ENCODE peak calls at places on chromosome 16, in seven cellular contexts. E, P, X, Q, A, M and O are unnamed samples.
A peak's percentile ranks its signal among the peaks of the same experiment; 100 is the strongest.

GRCh38 chr16:48590476-48590875 is 19.5 kb downstream of the N4BP1 start:
- DNase-seq in E (no peak), P (no peak), X (no peak), Q (no peak), A (no peak), M (no peak), O (no peak)

GRCh38 chr16:67770371-67770991 is 35.9 kb downstream of the RANBP10 start:
- DNase-seq in E (no peak), P (no peak), X (no peak), Q (no peak), A (no peak), M (peak; percentile 67), O (no peak)

GRCh38 chr16:67397451-67397801 is 4.1 kb upstream of the TPPP3 start:
- DNase-seq in E (no peak), P (peak; percentile 78), X (no peak), Q (no peak), A (no peak), M (no peak), O (no peak)

GRCh38 chr16:49528035-49528434 is 154.4 kb downstream of the C16orf78 start:
- DNase-seq in E (no peak), P (no peak), X (no peak), Q (no peak), A (no peak), M (no peak), O (peak; percentile 84)

GRCh38 chr16:9155876-9156275 is 64.4 kb downstream of the HAPSTR1 start:
- DNase-seq in E (no peak), P (no peak), X (no peak), Q (no peak), A (no peak), M (no peak), O (no peak)

GRCh38 chr16:272633-273546 is 2.9 kb downstream of the RGS11 start:
- DNase-seq in E (no peak), P (no peak), X (no peak), Q (no peak), A (no peak), M (no peak), O (no peak)

GRCh38 chr16:86286991-86287640 is 223.2 kb upstream of the FOXF1 start:
- DNase-seq in E (no peak), P (no peak), X (no peak), Q (no peak), A (no peak), M (no peak), O (no peak)

GRCh38 chr16:72442381-72443158 is 270.6 kb upstream of the PMFBP1 start:
- DNase-seq in E (no peak), P (no peak), X (no peak), Q (no peak), A (no peak), M (peak; percentile 50), O (no peak)

GRCh38 chr16:5907544-5907943 is 809.9 kb upstream of the EEF2KMT start:
- DNase-seq in E (no peak), P (no peak), X (no peak), Q (no peak), A (no peak), M (no peak), O (no peak)

GRCh38 chr16:81446318-81447275 is 2.0 kb downstream of the CMIP start:
- DNase-seq in E (no peak), P (no peak), X (no peak), Q (no peak), A (peak; percentile 61), M (peak; percentile 51), O (no peak)

GRCh38 chr16:77894054-77894632 is 105.8 kb downstream of the VAT1L start:
- DNase-seq in E (no peak), P (peak; percentile 40), X (no peak), Q (no peak), A (no peak), M (no peak), O (no peak)

GRCh38 chr16:50193594-50193993 is 40.5 kb downstream of the TENT4B start:
- DNase-seq in E (no peak), P (no peak), X (no peak), Q (no peak), A (no peak), M (peak; percentile 16), O (no peak)

GRCh38 chr16:29663829-29664132 is 734 bp downstream of the SPN start:
- DNase-seq in E (no peak), P (no peak), X (no peak), Q (no peak), A (no peak), M (no peak), O (no peak)

GRCh38 chr16:50261707-50262235 is 4.6 kb upstream of the ADCY7 start:
- DNase-seq in E (no peak), P (no peak), X (no peak), Q (no peak), A (no peak), M (no peak), O (no peak)

GRCh38 chr16:7227193-7227825 is 105.3 kb upstream of the RBFOX1 start:
- DNase-seq in E (peak; percentile 54), P (no peak), X (no peak), Q (no peak), A (no peak), M (no peak), O (no peak)

GRCh38 chr16:52613508-52613907 is 66.6 kb upstream of the TOX3 start:
- DNase-seq in E (no peak), P (no peak), X (no peak), Q (no peak), A (no peak), M (no peak), O (no peak)

GRCh38 chr16:14640538-14640937 is 7.8 kb downstream of the BFAR start:
- DNase-seq in E (no peak), P (no peak), X (no peak), Q (no peak), A (peak; percentile 76), M (no peak), O (no peak)

GRCh38 chr16:64419832-64420231 is 702.0 kb downstream of the CDH11 start:
- DNase-seq in E (no peak), P (no peak), X (no peak), Q (no peak), A (no peak), M (no peak), O (no peak)

GRCh38 chr16:53043462-53043861 is 9.2 kb downstream of the CHD9NB start:
- DNase-seq in E (no peak), P (peak; percentile 29), X (no peak), Q (no peak), A (peak; percentile 23), M (no peak), O (no peak)

GRCh38 chr16:685967-686366 is 1.8 kb upstream of the JMJD8 start:
- DNase-seq in E (no peak), P (no peak), X (no peak), Q (no peak), A (peak; percentile 64), M (peak; percentile 13), O (peak; percentile 82)

GRCh38 chr16:24010440-24011089 is 174.8 kb downstream of the PRKCB start:
- DNase-seq in E (peak; percentile 88), P (peak; percentile 64), X (no peak), Q (peak; percentile 25), A (peak; percentile 85), M (peak; percentile 65), O (peak; percentile 67)

GRCh38 chr16:28277537-28278388 is 14.6 kb upstream of the SBK1 start:
- DNase-seq in E (peak; percentile 85), P (peak; percentile 84), X (peak; percentile 24), Q (peak; percentile 59), A (peak; percentile 87), M (peak; percentile 63), O (peak; percentile 88)
- H3K4me3 ChIP-seq in E (peak overlapping the region; percentile 38), P (peak overlapping the region; percentile 57), X (peak overlapping the region; percentile 52), Q (peak overlapping the region; percentile 61), A (no peak overlapping the region), M (peak overlapping the region; percentile 50), O (peak overlapping the region; percentile 79)

GRCh38 chr16:20707461-20707860 is 10.0 kb upstream of the ACSM1 start:
- DNase-seq in E (no peak), P (no peak), X (no peak), Q (no peak), A (no peak), M (no peak), O (no peak)
- H3K4me1 ChIP-seq in E (no peaks in the 10 kb centered on the region), P (no peaks in the 10 kb centered on the region), X (peaks cover 2% of the 10 kb centered on the region), Q (no peaks in the 10 kb centered on the region), A (no peaks in the 10 kb centered on the region), M (no peaks in the 10 kb centered on the region), O (no peaks in the 10 kb centered on the region)

DNA sequence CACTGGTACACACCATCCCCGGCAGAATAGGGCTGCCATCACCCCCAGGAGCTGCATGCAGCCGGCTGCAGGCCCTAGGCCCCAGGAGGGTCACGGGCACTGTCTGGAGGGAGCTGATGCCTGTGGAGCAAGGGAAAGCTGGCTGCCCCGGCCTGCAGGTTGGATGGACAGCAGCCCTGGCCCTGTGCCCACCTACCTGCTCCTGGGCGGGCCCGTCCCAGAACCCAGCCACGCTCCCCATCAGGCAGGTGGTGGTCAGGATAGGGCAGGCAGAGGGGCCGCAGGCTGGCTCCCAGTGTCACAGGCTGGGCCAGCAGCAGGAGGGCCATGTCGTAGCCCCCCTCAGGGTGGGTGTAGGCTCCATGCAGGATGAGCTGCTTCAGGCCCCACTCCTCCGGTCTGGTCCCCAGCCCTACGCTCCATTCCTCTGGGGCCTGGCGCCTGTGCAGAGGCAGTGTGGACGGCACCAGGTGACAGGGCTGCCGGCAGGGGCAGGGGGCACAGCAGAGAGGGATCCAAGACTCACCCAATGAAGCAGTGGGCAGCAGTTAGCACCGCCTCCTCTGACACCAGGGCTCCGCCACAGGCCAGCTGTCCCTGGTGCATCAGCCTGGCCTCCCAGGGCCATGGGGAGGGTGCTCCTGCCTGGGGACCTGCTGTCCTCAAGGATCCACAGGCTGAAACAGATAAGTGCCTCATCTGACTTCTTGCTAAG is 4.0 kb downstream of the PRSS53 start:
- DNase-seq in E (no peak), P (no peak), X (no peak), Q (no peak), A (no peak), M (no peak), O (no peak)
- H3K36me3 ChIP-seq in E (peaks cover 89% of the 10 kb centered on the region), P (peaks cover 80% of the 10 kb centered on the region), X (peaks cover 57% of the 10 kb centered on the region), Q (peaks cover 97% of the 10 kb centered on the region), A (no peaks in the 10 kb centered on the region), M (peaks cover 66% of the 10 kb centered on the region), O (peaks cover 24% of the 10 kb centered on the region)

DNA sequence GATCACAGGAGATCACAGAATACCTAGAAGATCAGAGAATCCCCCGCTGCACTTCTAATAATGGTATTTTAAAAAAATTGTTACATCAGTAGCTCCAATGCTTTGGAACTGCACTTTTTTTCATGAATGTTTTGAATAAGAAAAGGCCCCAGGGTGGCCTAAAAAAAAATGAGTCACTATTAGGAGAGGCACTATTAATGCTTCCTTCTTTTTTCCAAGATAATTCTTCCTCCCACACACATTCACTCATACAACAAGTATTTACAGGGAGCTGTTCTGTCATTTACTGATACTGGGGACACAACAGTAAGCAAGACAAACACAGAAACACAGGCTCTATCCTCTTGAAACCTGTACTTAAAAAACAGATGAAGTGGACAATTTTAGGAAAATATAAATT is 675 bp upstream of the PDZD9 start:
- DNase-seq in E (no peak), P (no peak), X (no peak), Q (no peak), A (no peak), M (peak; percentile 71), O (no peak)
- H3K4me3 ChIP-seq in E (no peak overlapping the region), P (no peak overlapping the region), X (peak overlapping the region; percentile 28), Q (no peak overlapping the region), A (no peak overlapping the region), M (no peak overlapping the region), O (no peak overlapping the region)